ENCODE peak calls at places on chromosomes 3 and 15, in six cellular contexts. X is NCI-H1436; I is left kidney; N is cardiac muscle cell; Q is activated CD4-positive, alpha-beta T cell treated with anti-CD3 and anti-CD28 coated beads for 48 hours; E is MG63. S is an unnamed sample.

GRCh38 chr15:101308604-101309435 is 13.8 kb upstream of the SNRPA1 start:
- DNase-seq in I (no peak), E (no peak), N (no peak), X (no peak), Q (no peak), S (no peak)

GRCh38 chr3:108485146-108485545 is 25.2 kb downstream of the MYH15 start:
- DNase-seq in N (no peak), I (no peak), X (no peak), Q (no peak), E (no peak), S (no peak)

GRCh38 chr15:67724679-67725365 is 100.5 kb upstream of the SKOR1 start:
- DNase-seq in X (no peak), I (peak; percentile 60), N (no peak), Q (no peak), E (no peak), S (no peak)

GRCh38 chr3:43291546-43291945 is 5.2 kb downstream of the SNRK start:
- DNase-seq in I (no peak), X (no peak), Q (no peak), E (no peak), N (no peak), S (no peak)

GRCh38 chr3:159637895-159638542 is 350.6 kb upstream of the IL12A start:
- DNase-seq in N (no peak), E (no peak), I (no peak), Q (no peak), X (no peak), S (no peak)

GRCh38 chr3:77256584-77257488 is 216.9 kb downstream of the ROBO2 start:
- DNase-seq in X (peak; percentile 57), Q (no peak), E (no peak), I (peak; percentile 37), N (no peak), S (no peak)

GRCh38 chr15:68315495-68316007 is 38.0 kb downstream of the FEM1B start:
- DNase-seq in N (peak; percentile 19), E (no peak), X (no peak), Q (no peak), I (peak; percentile 47), S (no peak)

GRCh38 chr3:63875510-63875909 is 11.8 kb downstream of the ATXN7 start:
- DNase-seq in I (no peak), E (no peak), Q (no peak), X (no peak), N (no peak), S (no peak)

GRCh38 chr15:97929456-97930229 is 30.9 kb upstream of the ARRDC4 start:
- DNase-seq in I (no peak), N (no peak), Q (no peak), E (no peak), X (no peak), S (no peak)

GRCh38 chr3:9231488-9231887 is 18.0 kb downstream of the SRGAP3 start:
- DNase-seq in E (no peak), N (no peak), I (no peak), X (no peak), Q (no peak), S (no peak)

GRCh38 chr15:72740202-72740601 is 43.4 kb downstream of the ADPGK start:
- DNase-seq in Q (no peak), I (no peak), X (no peak), E (no peak), N (no peak), S (no peak)

GRCh38 chr3:71251156-71251775 is 332.3 kb downstream of the FOXP1 start:
- DNase-seq in I (no peak), Q (no peak), N (peak; percentile 96), E (no peak), X (no peak), S (no peak)

GRCh38 chr3:37811625-37812356 is 49.9 kb upstream of the CTDSPL start:
- DNase-seq in E (no peak), Q (no peak), I (no peak), X (no peak), N (no peak), S (no peak)

GRCh38 chr3:12954891-12955650 is 113.7 kb upstream of the RPL32 start:
- DNase-seq in I (no peak), X (peak; percentile 7), N (peak; percentile 12), Q (peak; percentile 51), E (peak; percentile 92), S (peak; percentile 93)

GRCh38 chr15:27027229-27027628 is 56.2 kb downstream of the GABRG3 start:
- DNase-seq in X (no peak), I (no peak), E (no peak), N (no peak), Q (no peak), S (no peak)

GRCh38 chr15:83462953-83463433 is 15.9 kb downstream of the SH3GL3 start:
- DNase-seq in Q (no peak), N (peak; percentile 25), X (no peak), I (no peak), E (no peak), S (no peak)

GRCh38 chr3:98778852-98779379 is 15.8 kb downstream of the ST3GAL6 start:
- DNase-seq in I (no peak), E (peak; percentile 50), X (no peak), Q (no peak), N (peak; percentile 99), S (no peak)

GRCh38 chr3:196050597-196050996 is 31.3 kb downstream of the TFRC start:
- DNase-seq in E (no peak), N (no peak), I (peak; percentile 56), X (no peak), Q (no peak), S (no peak)

GRCh38 chr3:163056874-163057497 is 1560.4 kb downstream of the OTOL1 start:
- DNase-seq in Q (peak; percentile 45), E (peak; percentile 11), X (peak; percentile 44), N (peak; percentile 60), I (peak; percentile 69), S (no peak)

GRCh38 chr3:52777959-52778805 is 783 bp downstream of the ITIH1 start:
- DNase-seq in N (no peak), E (no peak), Q (no peak), X (no peak), I (no peak), S (no peak)

GRCh38 chr3:81554348-81554747 is 207.1 kb downstream of the GBE1 start:
- DNase-seq in Q (no peak), I (no peak), X (no peak), N (peak; percentile 54), E (no peak), S (no peak)

GRCh38 chr15:100002091-100002620 is 268.9 kb upstream of the LYSMD4 start:
- DNase-seq in N (no peak), I (no peak), X (no peak), E (no peak), Q (no peak), S (no peak)

GRCh38 chr15:29470794-29471193 is 201.2 kb upstream of the NSMCE3 start:
- DNase-seq in I (no peak), N (no peak), Q (no peak), X (no peak), E (no peak), S (peak; percentile 72)